ENCODE peak calls at places on chromosomes 6 and 20, in four cellular contexts. N is Kasumi-1, Y is A549, B is NCI-H345. R is an unnamed sample.

GRCh38 chr20:24658920-24659660 is 189.7 kb downstream of the SYNDIG1 start:
- DNase-seq in N (no peak), Y (no peak), B (no peak), R (no peak)

GRCh38 chr6:105873256-105873704 is 212.9 kb upstream of the PRDM1 start:
- DNase-seq in N (no peak), Y (no peak), B (no peak), R (no peak)

GRCh38 chr6:4434655-4435054 is 299.3 kb upstream of the ECI2 start:
- DNase-seq in N (no peak), Y (no peak), B (no peak), R (no peak)

GRCh38 chr6:9138856-9139426 is 703.6 kb upstream of the SLC35B3 start:
- DNase-seq in N (no peak), Y (no peak), B (no peak), R (no peak)

GRCh38 chr6:77038801-77039200 is 424.5 kb downstream of the HTR1B start:
- DNase-seq in N (no peak), Y (no peak), B (no peak), R (no peak)

GRCh38 chr20:44138859-44139258 is 48.1 kb downstream of the JPH2 start:
- DNase-seq in N (no peak), Y (peak; percentile 26), B (no peak), R (no peak)

GRCh38 chr6:7237653-7238190 is 75.3 kb downstream of the SSR1 start:
- DNase-seq in N (no peak), Y (no peak), B (no peak), R (no peak)

GRCh38 chr20:50284811-50285375 is 94.3 kb downstream of the CEBPB start:
- DNase-seq in N (no peak), Y (no peak), B (no peak), R (no peak)

GRCh38 chr6:2247664-2248063 is 2.3 kb upstream of the GMDS start:
- DNase-seq in N (peak; percentile 3), Y (no peak), B (no peak), R (no peak)

R was measured in GM13976.